ENCODE peak calls at places on chromosomes 11 and 22, in five cellular contexts. M is MM.1S; P is amygdala; C is T-helper 2 cell; Y is activated naive CD4-positive, alpha-beta T cell. V is an unnamed sample.

GRCh38 chr22:45341503-45341902 is 31.8 kb downstream of the FAM118A start:
- DNase-seq in M (no peak), P (no peak), C (no peak), Y (no peak), V (no peak)

GRCh38 chr11:119650251-119650650 is 78.7 kb downstream of the NECTIN1 start:
- DNase-seq in M (no peak), P (no peak), C (no peak), Y (no peak), V (no peak)

GRCh38 chr11:64498151-64498550 is 92.9 kb upstream of the SLC22A12 start:
- DNase-seq in M (no peak), P (no peak), C (no peak), Y (no peak), V (no peak)

GRCh38 chr11:62012451-62013265 is 45.2 kb upstream of the FTH1 start:
- DNase-seq in M (no peak), P (no peak), C (no peak), Y (no peak), V (no peak)

GRCh38 chr11:13358871-13359270 is 81.3 kb downstream of the BMAL1 start:
- DNase-seq in M (no peak), P (no peak), C (no peak), Y (no peak), V (no peak)

GRCh38 chr22:26781062-26781461 is 123.7 kb downstream of the MIAT start:
- DNase-seq in M (no peak), P (no peak), C (no peak), Y (no peak), V (no peak)

GRCh38 chr11:86067230-86068137 is 1.4 kb downstream of the PICALM start:
- DNase-seq in M (peak), P (no peak), C (no peak), Y (no peak), V (peak)

GRCh38 chr11:130400793-130401483 is 27.5 kb downstream of the ADAMTS8 start:
- DNase-seq in M (no peak), P (no peak), C (no peak), Y (no peak), V (no peak)

GRCh38 chr11:66880484-66881211 is 23.8 kb downstream of the LRFN4 start:
- DNase-seq in M (peak), P (no peak), C (no peak), Y (no peak), V (peak)

GRCh38 chr22:44181033-44181911 is 547 bp downstream of the PARVG start:
- DNase-seq in M (peak), P (no peak), C (no peak), Y (no peak), V (no peak)

GRCh38 chr11:44631831-44632230 is 66.4 kb downstream of the CD82 start:
- DNase-seq in M (no peak), P (no peak), C (no peak), Y (no peak), V (no peak)

GRCh38 chr11:43516316-43516820 is 157.6 kb downstream of the TTC17 start:
- DNase-seq in M (no peak), P (no peak), C (no peak), Y (no peak), V (no peak)

GRCh38 chr22:33126881-33127280 is 68.7 kb upstream of the SYN3 start:
- DNase-seq in M (peak), P (no peak), C (no peak), Y (no peak), V (no peak)

GRCh38 chr11:34263462-34264186 is 94.2 kb downstream of the ABTB2 start:
- DNase-seq in M (no peak), P (no peak), C (no peak), Y (no peak), V (no peak)

GRCh38 chr11:134647066-134647746 is 235.2 kb upstream of the B3GAT1 start:
- DNase-seq in M (no peak), P (no peak), C (no peak), Y (no peak), V (no peak)

GRCh38 chr11:71117311-71117710 is 135.1 kb downstream of the SHANK2 start:
- DNase-seq in M (no peak), P (no peak), C (no peak), Y (no peak), V (no peak)

GRCh38 chr11:37322333-37323194 is 724.5 kb upstream of the RAG2 start:
- DNase-seq in M (no peak), P (no peak), C (no peak), Y (no peak), V (no peak)

GRCh38 chr11:93773601-93774200 is 10.4 kb upstream of the MED17 start:
- DNase-seq in M (no peak), P (no peak), C (no peak), Y (no peak), V (no peak)

GRCh38 chr11:44453871-44454270 is 111.6 kb upstream of the CD82 start:
- DNase-seq in M (no peak), P (no peak), C (no peak), Y (no peak), V (no peak)

GRCh38 chr11:92753161-92753560 is 216.3 kb upstream of the MTNR1B start:
- DNase-seq in M (no peak), P (no peak), C (no peak), Y (no peak), V (no peak)

GRCh38 chr11:59221438-59221837 is 8.7 kb upstream of the MPEG1 start:
- DNase-seq in M (no peak), P (no peak), C (no peak), Y (no peak), V (no peak)

GRCh38 chr22:40628354-40629042 is 8.0 kb downstream of the MRTFA start:
- DNase-seq in M (no peak), P (no peak), C (no peak), Y (no peak), V (no peak)

GRCh38 chr11:107741044-107741823 is 29.4 kb upstream of the SLN start:
- DNase-seq in M (peak), P (no peak), C (no peak), Y (no peak), V (peak)

GRCh38 chr11:35418847-35419712 is at the start of gene SLC1A2:
- DNase-seq in M (peak), P (no peak), C (no peak), Y (no peak), V (no peak)

GRCh38 chr11:69642549-69642912 is 1.6 kb downstream of the CCND1 start:
- DNase-seq in M (peak), P (no peak), C (no peak), Y (peak), V (peak)

V was measured in RPMI8226.